ENCODE peak calls at places on chromosomes 6 and 20, in nine cellular contexts. K is NCI-H1694; S is stimulated activated naive B cell treated with anti-CD40 and anti-IgM and Interleukin-4, amounts not matched to agents 10 μg/mL and 1 μg/mL and 100 μg/mL, for 72 hours; J is sciatic nerve; F is GM04504; Q is HTR-8/SVneo; M is activated CD4-positive, CD25-positive, alpha-beta regulatory T cell; A is astrocyte of the hippocampus; C is COR-L47. T is an unnamed sample.
A peak's percentile ranks its signal among the peaks of the same experiment; 100 is the strongest.

GRCh38 chr6:85660181-85660611 is 17.5 kb upstream of the SYNCRIP start:
- DNase-seq in Q (peak; percentile 70), S (no peak), K (no peak), F (peak; percentile 86), C (no peak), M (no peak), A (peak; percentile 94), J (no peak), T (no peak)

GRCh38 chr6:53359843-53360834 is 11.4 kb upstream of the ELOVL5 start:
- DNase-seq in S (no peak), J (no peak), C (no peak), A (peak; percentile 51), K (no peak), M (no peak), Q (peak; percentile 34), F (no peak), T (no peak)

GRCh38 chr6:37016995-37017394 is 11.5 kb downstream of the FGD2 start:
- DNase-seq in M (no peak), J (no peak), K (no peak), C (no peak), S (no peak), F (no peak), A (no peak), Q (no peak), T (no peak)

GRCh38 chr20:37576911-37577310 is 49.2 kb upstream of the BLCAP start:
- DNase-seq in S (no peak), F (no peak), A (no peak), K (no peak), M (no peak), Q (no peak), C (no peak), J (peak; percentile 3), T (no peak)

GRCh38 chr6:170068496-170068895 is 222.4 kb downstream of the DLL1 start:
- DNase-seq in M (no peak), J (peak; percentile 35), C (no peak), S (no peak), F (no peak), Q (no peak), A (no peak), K (no peak), T (no peak)

GRCh38 chr6:108446629-108447150 is 114.0 kb upstream of the FOXO3 start:
- DNase-seq in Q (no peak), M (no peak), F (no peak), K (no peak), A (no peak), S (no peak), C (no peak), J (no peak), T (no peak)

GRCh38 chr6:66396549-66396948 is 689.5 kb upstream of the EYS start:
- DNase-seq in Q (no peak), J (no peak), C (no peak), F (no peak), A (no peak), K (no peak), M (no peak), S (no peak), T (peak; percentile 4)

GRCh38 chr6:167150815-167151557 is 6.8 kb downstream of the GPR31 start:
- DNase-seq in S (no peak), F (no peak), Q (no peak), J (no peak), K (no peak), M (no peak), C (no peak), A (no peak), T (no peak)

GRCh38 chr6:160507420-160507819 is 156.7 kb downstream of the LPA start:
- DNase-seq in K (no peak), J (no peak), S (no peak), C (no peak), F (no peak), A (no peak), Q (no peak), M (no peak), T (no peak)

GRCh38 chr20:45968801-45969711 is 2.9 kb downstream of the ZNF335 start:
- DNase-seq in J (peak; percentile 60), F (peak; percentile 46), C (no peak), Q (no peak), M (no peak), K (no peak), S (no peak), A (peak; percentile 39), T (no peak)

GRCh38 chr6:80477591-80478370 is 371.3 kb downstream of the BCKDHB start:
- DNase-seq in M (no peak), C (no peak), J (no peak), K (no peak), A (peak; percentile 43), F (no peak), Q (no peak), S (no peak), T (no peak)

GRCh38 chr6:14924126-14925024 is 321.5 kb upstream of the JARID2 start:
- DNase-seq in J (no peak), M (no peak), C (no peak), K (peak; percentile 9), Q (no peak), F (no peak), S (no peak), A (no peak), T (peak; percentile 60)

GRCh38 chr6:10521104-10521808 is at the start of gene GCNT2:
- DNase-seq in C (peak; percentile 49), S (no peak), M (no peak), K (no peak), J (no peak), A (peak; percentile 66), Q (peak; percentile 51), F (no peak), T (no peak)

GRCh38 chr6:169097336-169098052 is 156.2 kb downstream of the THBS2 start:
- DNase-seq in J (no peak), C (no peak), S (no peak), K (no peak), M (no peak), A (peak; percentile 93), F (no peak), Q (peak; percentile 69), T (no peak)

GRCh38 chr20:36717657-36718056 is 28.2 kb downstream of the NDRG3 start:
- DNase-seq in K (no peak), A (no peak), F (no peak), C (peak; percentile 29), S (no peak), M (no peak), J (no peak), Q (no peak), T (no peak)

GRCh38 chr6:110756817-110757216 is 58.5 kb downstream of the CDK19 start:
- DNase-seq in K (no peak), A (peak; percentile 21), S (no peak), J (no peak), M (no peak), F (no peak), C (no peak), Q (no peak), T (no peak)

GRCh38 chr6:90915224-90915915 is 328.5 kb upstream of the MAP3K7 start:
- DNase-seq in J (no peak), C (no peak), Q (no peak), M (no peak), S (no peak), A (no peak), K (no peak), F (no peak), T (no peak)